ENCODE peak calls at places on chromosome 7, in four cellular contexts. D, V, A and U are unnamed samples.

GRCh38 chr7:147170341-147171012 is 1053.9 kb downstream of the CNTNAP2 start:
- DNase-seq in D (no peak), V (no peak), A (no peak), U (no peak)

GRCh38 chr7:15016726-15017125 is 114.2 kb upstream of the DGKB start:
- DNase-seq in D (peak; percentile 44), V (peak; percentile 78), A (no peak), U (peak; percentile 61)

GRCh38 chr7:136677456-136678365 is 190.7 kb upstream of the CHRM2 start:
- DNase-seq in D (peak; percentile 50), V (peak; percentile 65), A (no peak), U (peak; percentile 7)

GRCh38 chr7:40990841-40991240 is 712.0 kb downstream of the INHBA start:
- DNase-seq in D (no peak), V (no peak), A (no peak), U (no peak)

GRCh38 chr7:107167483-107168232 is 1.1 kb upstream of the HBP1 start:
- DNase-seq in D (no peak), V (peak; percentile 79), A (no peak), U (peak; percentile 59)

GRCh38 chr7:39468841-39469240 is 97.4 kb upstream of the YAE1 start:
- DNase-seq in D (no peak), V (no peak), A (no peak), U (no peak)

GRCh38 chr7:66356277-66356721 is 151.2 kb downstream of the TPST1 start:
- DNase-seq in D (no peak), V (peak; percentile 99), A (no peak), U (peak; percentile 90)

GRCh38 chr7:97499204-97499603 is 232.7 kb upstream of the TAC1 start:
- DNase-seq in D (peak; percentile 16), V (peak; percentile 10), A (no peak), U (no peak)

GRCh38 chr7:158140538-158141220 is 446.9 kb downstream of the PTPRN2 start:
- DNase-seq in D (no peak), V (no peak), A (no peak), U (no peak)

GRCh38 chr7:55556031-55556430 is 16.3 kb downstream of the VOPP1 start:
- DNase-seq in D (peak; percentile 94), V (no peak), A (no peak), U (no peak)

GRCh38 chr7:91266067-91266930 is 2.1 kb downstream of the FZD1 start:
- DNase-seq in D (no peak), V (peak; percentile 28), A (no peak), U (no peak)

GRCh38 chr7:4745971-4746919 is 29.2 kb upstream of the AP5Z1 start:
- DNase-seq in D (no peak), V (peak; percentile 72), A (peak; percentile 48), U (no peak)

GRCh38 chr7:133237545-133237944 is 15.3 kb upstream of the EXOC4 start:
- DNase-seq in D (no peak), V (no peak), A (no peak), U (no peak)

GRCh38 chr7:127287133-127287532 is 34.4 kb upstream of the GRM8 start:
- DNase-seq in D (no peak), V (peak; percentile 46), A (no peak), U (peak; percentile 11)

GRCh38 chr7:77455334-77455733 is 39.2 kb upstream of the GSAP start:
- DNase-seq in D (peak; percentile 16), V (peak; percentile 65), A (no peak), U (no peak)

GRCh38 chr7:30585675-30586074 is 9.0 kb upstream of the GARS1 start:
- DNase-seq in D (no peak), V (no peak), A (no peak), U (no peak)

GRCh38 chr7:99392659-99393362 is 15.6 kb downstream of the PDAP1 start:
- DNase-seq in D (no peak), V (no peak), A (no peak), U (no peak)

GRCh38 chr7:41916450-41916927 is 213.6 kb upstream of the INHBA start:
- DNase-seq in D (peak; percentile 5), V (peak; percentile 89), A (no peak), U (peak; percentile 77)

GRCh38 chr7:13179775-13180448 is 492.5 kb downstream of the ARL4A start:
- DNase-seq in D (no peak), V (no peak), A (no peak), U (no peak)

GRCh38 chr7:106257752-106258151 is 27.0 kb downstream of the NAMPT start:
- DNase-seq in D (no peak), V (no peak), A (no peak), U (no peak)

GRCh38 chr7:23026164-23026563 is 12.2 kb upstream of the HYCC1 start:
- DNase-seq in D (no peak), V (no peak), A (no peak), U (no peak)

GRCh38 chr7:38189256-38189938 is 11.4 kb downstream of the STARD3NL start:
- DNase-seq in D (no peak), V (no peak), A (no peak), U (no peak)

GRCh38 chr7:130721486-130722277 is 12.3 kb downstream of the KLF14 start:
- DNase-seq in D (peak; percentile 65), V (peak; percentile 32), A (no peak), U (no peak)

GRCh38 chr7:139594911-139595476 is 71.5 kb downstream of the CLEC2L start:
- DNase-seq in D (no peak), V (no peak), A (no peak), U (no peak)

GRCh38 chr7:147607151-147607800 is 983.3 kb upstream of the C7orf33 start:
- DNase-seq in D (no peak), V (no peak), A (no peak), U (no peak)

GRCh38 chr7:157150825-157151412 is 12.2 kb downstream of the UBE3C start:
- DNase-seq in D (no peak), V (no peak), A (no peak), U (no peak)

GRCh38 chr7:14376711-14377110 is 387.2 kb upstream of the ETV1 start:
- DNase-seq in D (no peak), V (no peak), A (no peak), U (no peak)

GRCh38 chr7:139358541-139359365 is 941 bp upstream of the LUC7L2 start:
- DNase-seq in D (peak; percentile 48), V (peak; percentile 17), A (no peak), U (no peak)

GRCh38 chr7:26397786-26398435 is 106.2 kb downstream of the SNX10 start:
- DNase-seq in D (no peak), V (no peak), A (no peak), U (no peak)

GRCh38 chr7:40213856-40214255 is 79.1 kb downstream of the SUGCT start:
- DNase-seq in D (no peak), V (no peak), A (no peak), U (no peak)

GRCh38 chr7:116689787-116690186 is 17.8 kb downstream of the MET start:
- DNase-seq in D (peak; percentile 73), V (peak; percentile 63), A (no peak), U (no peak)

GRCh38 chr7:152752513-152752912 is 7.0 kb upstream of the ACTR3B start:
- DNase-seq in D (no peak), V (peak; percentile 6), A (no peak), U (no peak)

GRCh38 chr7:52017802-52018679 is 701.4 kb upstream of the COBL start:
- DNase-seq in D (peak; percentile 33), V (no peak), A (no peak), U (no peak)

DNA sequence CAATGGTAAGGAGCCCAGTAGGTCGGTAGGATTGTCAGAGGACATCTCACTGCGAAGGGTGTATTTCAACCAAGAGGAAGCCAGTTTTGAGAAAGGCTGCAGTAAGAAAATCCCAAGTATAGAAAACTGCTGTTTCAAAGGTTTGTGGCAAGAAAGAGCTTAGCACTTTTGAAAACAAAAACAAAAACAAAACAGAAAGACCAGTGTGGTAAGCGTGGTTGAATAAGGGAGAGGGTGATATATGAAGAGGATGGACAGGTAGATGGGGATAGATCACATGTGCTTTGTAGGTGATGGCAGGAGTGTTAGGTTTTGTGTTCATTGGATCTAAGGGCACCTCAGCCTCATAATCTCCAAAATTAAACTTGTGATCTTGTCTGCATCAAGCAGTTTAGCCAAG is 141.6 kb upstream of the WNT16 start:
- DNase-seq in D (no peak), V (no peak), A (peak; percentile 36), U (no peak)
- H3K27ac ChIP-seq in D (no peak overlapping the region), V (no peak overlapping the region), A (no peak overlapping the region), U (no peak overlapping the region)

GRCh38 chr7:154844499-154844898 is 158.4 kb downstream of the PAXIP1 start:
- DNase-seq in D (no peak), V (no peak), A (no peak), U (no peak)

GRCh38 chr7:154843670-154844237 is 159.2 kb downstream of the PAXIP1 start:
- DNase-seq in D (no peak), V (no peak), A (no peak), U (no peak)

GRCh38 chr7:154842608-154843007 is 160.3 kb downstream of the PAXIP1 start:
- DNase-seq in D (no peak), V (no peak), A (no peak), U (no peak)

GRCh38 chr7:154840086-154840485 is 162.8 kb downstream of the PAXIP1 start:
- DNase-seq in D (no peak), V (no peak), A (no peak), U (no peak)

DNA sequence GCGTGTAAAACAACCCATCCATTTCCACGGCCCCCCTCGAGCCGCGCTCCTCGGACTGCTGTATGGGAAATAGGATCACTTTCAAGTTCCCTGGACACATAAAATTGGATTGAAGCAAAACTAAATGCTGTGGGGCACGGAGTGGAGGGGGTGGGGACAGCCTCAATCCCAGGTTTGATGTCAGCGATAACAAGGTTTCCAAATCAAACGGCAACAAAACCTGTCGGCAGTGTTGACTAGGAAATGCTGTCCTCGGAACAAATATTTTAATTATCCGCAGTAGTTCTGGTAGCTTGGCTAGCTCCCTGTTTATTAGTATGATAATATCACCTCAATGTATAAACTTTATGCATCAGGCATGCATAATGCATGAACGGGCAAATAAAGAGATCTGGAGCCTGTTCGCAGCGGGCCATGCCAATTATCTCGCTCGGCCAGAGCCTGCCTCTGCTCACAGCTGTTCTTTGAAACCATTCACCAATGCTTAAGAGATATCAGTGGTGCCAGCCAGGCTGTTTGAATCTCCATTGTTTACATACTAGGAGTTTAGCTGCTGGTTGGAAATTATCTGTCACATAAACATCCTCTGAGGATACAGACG is 161.1 kb downstream of the PAXIP1 start:
- DNase-seq in D (no peak), V (no peak), A (no peak), U (no peak)
- TF ChIP-seq EZH2 in D (no peak), V (no peak), A (no peak), U (no peak)

GRCh38 chr7:12111461-12112405 is 99.4 kb upstream of the TMEM106B start:
- DNase-seq in D (peak; percentile 50), V (no peak), A (no peak), U (no peak)
- TF ChIP-seq CTCF in D (no peak), V (no peak), A (no peak), U (no peak)

GRCh38 chr7:95433952-95434351 is 876 bp downstream of the PON2 start:
- DNase-seq in D (no peak), V (no peak), A (no peak), U (no peak)

GRCh38 chr7:95433129-95433528 is 1.7 kb downstream of the PON2 start:
- DNase-seq in D (no peak), V (no peak), A (no peak), U (no peak)

GRCh38 chr7:95436407-95436806 is 1.6 kb upstream of the PON2 start:
- DNase-seq in D (no peak), V (no peak), A (no peak), U (no peak)

GRCh38 chr7:95434501-95435421 is at the start of gene PON2:
- DNase-seq in D (peak; percentile 89), V (peak; percentile 84), A (peak; percentile 55), U (no peak)

DNA sequence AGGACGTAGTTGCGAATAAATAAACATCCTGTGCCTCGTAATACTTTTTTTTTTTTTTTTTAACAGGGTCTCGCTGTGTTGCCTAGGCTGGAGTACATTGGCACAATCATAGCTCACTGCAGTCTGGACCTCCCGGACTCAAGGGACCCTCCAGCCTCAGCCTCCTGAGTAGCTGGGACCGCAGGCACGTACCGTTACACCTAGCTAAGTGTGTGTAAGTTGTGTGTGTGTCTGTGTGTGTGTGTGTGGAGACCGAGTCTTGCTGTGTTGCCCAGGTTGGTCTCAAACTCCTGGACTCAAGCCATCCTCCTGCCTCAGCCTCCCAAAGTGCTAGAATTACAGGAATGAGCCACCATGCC is 573 bp upstream of the PON2 start:
- DNase-seq in D (no peak), V (no peak), A (no peak), U (no peak)
- H3K27ac ChIP-seq in D (peak overlapping the region; percentile 46), V (peak overlapping the region; percentile 85), A (no peak overlapping the region), U (peak overlapping the region; percentile 61)